ENCODE peak calls at places on chromosomes 11 and 22, in seven cellular contexts. M, L, D, T, A, V and N are unnamed samples. For H3K79me1, the result is how much of the 10 kb centered on the place peaks cover.

GRCh38 chr22:39313258-39314001 is 6.0 kb downstream of the RPL3 start:
- DNase-seq in D (no peak), M (no peak), V (no peak), L (no peak), T (no peak), A (no peak), N (no peak)

GRCh38 chr11:102284008-102284407 is 33.3 kb upstream of the BIRC3 start:
- DNase-seq in D (no peak), V (peak), T (no peak), M (no peak), L (no peak), A (no peak), N (no peak)

GRCh38 chr11:11537372-11537771 is 84.4 kb downstream of the GALNT18 start:
- DNase-seq in T (no peak), L (no peak), M (no peak), V (no peak), A (no peak), D (no peak), N (no peak)

GRCh38 chr11:108009497-108010360 is 1.0 kb downstream of the CUL5 start:
- DNase-seq in L (peak), A (no peak), D (no peak), T (peak), V (peak), M (no peak), N (no peak)

GRCh38 chr11:107427569-107428180 is 29.9 kb downstream of the CWF19L2 start:
- DNase-seq in A (no peak), D (no peak), T (no peak), L (no peak), V (no peak), M (no peak), N (no peak)

GRCh38 chr22:42743501-42743991 is 22.9 kb upstream of the A4GALT start:
- DNase-seq in V (no peak), D (no peak), A (no peak), M (no peak), L (no peak), T (peak), N (no peak)

GRCh38 chr11:206002-206384 is 1.2 kb downstream of the BET1L start:
- DNase-seq in V (no peak), A (no peak), L (no peak), M (no peak), D (no peak), T (no peak), N (no peak)

GRCh38 chr11:2289859-2290258 is 11.9 kb downstream of the C11orf21 start:
- DNase-seq in A (no peak), M (no peak), T (no peak), V (no peak), L (no peak), D (no peak), N (no peak)

GRCh38 chr11:120040136-120040840 is 97.6 kb downstream of the TRIM29 start:
- DNase-seq in A (peak), D (no peak), V (no peak), T (no peak), M (no peak), L (peak), N (no peak)

GRCh38 chr11:123357353-123357989 is 72.6 kb upstream of the GRAMD1B start:
- DNase-seq in V (no peak), T (no peak), A (no peak), L (no peak), M (no peak), D (no peak), N (no peak)

GRCh38 chr11:10117709-10118341 is 176.2 kb downstream of the SBF2 start:
- DNase-seq in V (peak), T (peak), M (no peak), D (no peak), L (no peak), A (no peak), N (peak)

GRCh38 chr22:44211256-44211945 is 30.7 kb downstream of the PARVG start:
- DNase-seq in L (no peak), A (peak), M (no peak), T (no peak), V (peak), D (no peak), N (no peak)

GRCh38 chr22:41288245-41288946 is 2.4 kb upstream of the RANGAP1 start:
- DNase-seq in V (peak), A (peak), T (peak), L (peak), D (no peak), M (no peak), N (peak)

GRCh38 chr11:34637303-34637702 is 16.4 kb downstream of the EHF start:
- DNase-seq in M (no peak), V (no peak), T (no peak), D (no peak), L (no peak), A (no peak), N (no peak)

GRCh38 chr11:134802116-134802515 is 390.1 kb upstream of the B3GAT1 start:
- DNase-seq in L (peak), T (no peak), M (no peak), V (peak), D (peak), A (no peak), N (no peak)

GRCh38 chr11:60905551-60906113 is 753 bp downstream of the PRPF19 start:
- DNase-seq in V (peak), A (no peak), T (peak), M (no peak), D (no peak), L (peak), N (peak)

GRCh38 chr22:40853961-40854360 is 2.5 kb downstream of the ST13 start:
- DNase-seq in M (no peak), A (no peak), D (no peak), T (peak), V (no peak), L (no peak), N (no peak)

GRCh38 chr11:114848027-114848426 is 169.7 kb downstream of the NXPE2 start:
- DNase-seq in L (peak), A (no peak), T (no peak), M (no peak), D (no peak), V (no peak), N (no peak)

GRCh38 chr11:65243773-65244172 is 18.0 kb upstream of the POLA2 start:
- DNase-seq in L (no peak), A (peak), V (no peak), M (no peak), T (no peak), D (no peak), N (no peak)

GRCh38 chr11:78323356-78323755 is 94.3 kb downstream of the GAB2 start:
- DNase-seq in L (no peak), T (no peak), D (no peak), A (no peak), V (no peak), M (no peak), N (no peak)

GRCh38 chr11:31817054-31817620 is 6.0 kb upstream of the PAX6 start:
- DNase-seq in D (peak), L (peak), T (no peak), M (no peak), V (peak), A (no peak), N (no peak)

GRCh38 chr11:11382858-11383532 is 29.9 kb upstream of the CSNK2A3 start:
- DNase-seq in M (no peak), A (no peak), T (peak), V (no peak), D (no peak), L (no peak), N (no peak)

GRCh38 chr11:12225046-12225739 is 114.8 kb downstream of the MICAL2 start:
- DNase-seq in M (no peak), D (no peak), A (no peak), T (no peak), V (no peak), L (no peak), N (no peak)

GRCh38 chr11:73288873-73289707 is 17.0 kb downstream of the P2RY6 start:
- DNase-seq in V (peak), T (peak), M (no peak), L (peak), D (peak), A (peak), N (peak)

GRCh38 chr11:10295056-10295901 is 1.3 kb upstream of the SBF2 start:
- DNase-seq in T (peak), A (no peak), M (no peak), V (no peak), L (no peak), D (no peak), N (no peak)

GRCh38 chr11:45224766-45225165 is 61.4 kb downstream of the SYT13 start:
- DNase-seq in L (no peak), D (no peak), A (no peak), M (no peak), T (no peak), V (no peak), N (no peak)

GRCh38 chr22:48096846-48097665 is 1334.6 kb downstream of the TBC1D22A start:
- DNase-seq in V (no peak), A (peak), T (no peak), L (no peak), D (no peak), M (no peak), N (no peak)

GRCh38 chr11:11513438-11513837 is 108.4 kb downstream of the GALNT18 start:
- DNase-seq in V (no peak), D (no peak), L (no peak), M (no peak), T (peak), A (no peak), N (no peak)

GRCh38 chr11:104005234-104005855 is 31.1 kb upstream of the DDI1 start:
- DNase-seq in D (no peak), M (no peak), L (no peak), T (peak), A (no peak), V (peak), N (peak)

GRCh38 chr11:34331329-34331728 is 26.5 kb downstream of the ABTB2 start:
- DNase-seq in A (no peak), T (no peak), L (no peak), M (no peak), V (no peak), D (no peak), N (peak)

GRCh38 chr11:119709638-119710346 is 19.2 kb downstream of the NECTIN1 start:
- DNase-seq in V (no peak), T (peak), A (peak), M (no peak), L (peak), D (peak), N (peak)

GRCh38 chr22:48890693-48891554 is 936.7 kb downstream of the BRD1 start:
- DNase-seq in L (no peak), V (no peak), D (no peak), T (no peak), A (no peak), M (no peak), N (no peak)

GRCh38 chr11:65134952-65135632 is 773 bp upstream of the SYVN1 start:
- DNase-seq in L (peak), T (peak), A (peak), M (peak), D (peak), V (peak), N (peak)

GRCh38 chr22:43310311-43310710 is 32.9 kb downstream of the SCUBE1 start:
- DNase-seq in V (peak), A (no peak), D (no peak), T (no peak), M (no peak), L (no peak), N (no peak)

GRCh38 chr11:34789196-34789834 is 126.9 kb downstream of the APIP start:
- DNase-seq in L (no peak), A (no peak), D (no peak), M (no peak), T (no peak), V (no peak), N (peak)

GRCh38 chr22:40720538-40721256 is 41.4 kb downstream of the MCHR1 start:
- DNase-seq in L (no peak), T (peak), D (no peak), V (no peak), A (no peak), M (no peak), N (peak)

GRCh38 chr22:46036558-46037408 is 59.8 kb upstream of the WNT7B start:
- DNase-seq in D (no peak), M (no peak), L (peak), V (no peak), T (peak), A (no peak), N (no peak)

GRCh38 chr11:72003776-72004171 is 5.1 kb downstream of the IL18BP start:
- DNase-seq in V (no peak), L (no peak), D (no peak), A (peak), M (no peak), T (no peak), N (no peak)
- H3K79me1 ChIP-seq in V (under half), L (under half), D (under half), A (under half), M (under half), T (under half), N (under half)

GRCh38 chr22:26159886-26160285 is 9.4 kb upstream of the SEZ6L start:
- DNase-seq in T (no peak), V (no peak), A (no peak), M (no peak), D (no peak), L (no peak), N (no peak)
- H3K79me1 ChIP-seq in T (under half), V (under half), A (under half), M (under half), D (under half), L (under half), N (under half)

GRCh38 chr22:33242078-33242477 is 183.9 kb upstream of the SYN3 start:
- DNase-seq in D (no peak), V (no peak), T (no peak), M (no peak), L (no peak), A (no peak), N (no peak)
- H3K79me1 ChIP-seq in D (under half), V (under half), T (under half), M (under half), L (under half), A (under half), N (under half)

DNA sequence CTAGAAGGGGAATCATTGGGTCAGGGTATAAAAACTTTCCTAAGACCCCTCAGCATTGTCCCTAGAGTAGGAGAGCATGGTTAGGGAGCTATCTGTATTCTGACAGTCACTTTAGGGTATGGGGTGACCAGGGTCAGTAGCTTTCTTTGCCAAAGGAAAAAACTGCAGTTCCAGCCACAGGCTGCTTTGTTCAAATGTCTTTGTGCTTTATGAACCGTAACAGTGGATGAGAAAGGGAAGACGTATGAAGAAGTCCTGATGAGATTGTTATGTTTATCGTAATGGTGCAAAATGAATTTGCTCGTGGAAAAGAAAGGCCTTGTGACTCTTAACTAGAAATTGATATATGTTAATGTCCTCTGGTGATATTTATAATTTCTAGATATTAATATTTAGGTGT is 30.0 kb downstream of the CYB5R2 start:
- DNase-seq in M (no peak), L (no peak), T (no peak), D (no peak), A (no peak), V (no peak), N (no peak)
- H3K79me1 ChIP-seq in M (under half), L (under half), T (under half), D (under half), A (under half), V (under half), N (under half)

DNA sequence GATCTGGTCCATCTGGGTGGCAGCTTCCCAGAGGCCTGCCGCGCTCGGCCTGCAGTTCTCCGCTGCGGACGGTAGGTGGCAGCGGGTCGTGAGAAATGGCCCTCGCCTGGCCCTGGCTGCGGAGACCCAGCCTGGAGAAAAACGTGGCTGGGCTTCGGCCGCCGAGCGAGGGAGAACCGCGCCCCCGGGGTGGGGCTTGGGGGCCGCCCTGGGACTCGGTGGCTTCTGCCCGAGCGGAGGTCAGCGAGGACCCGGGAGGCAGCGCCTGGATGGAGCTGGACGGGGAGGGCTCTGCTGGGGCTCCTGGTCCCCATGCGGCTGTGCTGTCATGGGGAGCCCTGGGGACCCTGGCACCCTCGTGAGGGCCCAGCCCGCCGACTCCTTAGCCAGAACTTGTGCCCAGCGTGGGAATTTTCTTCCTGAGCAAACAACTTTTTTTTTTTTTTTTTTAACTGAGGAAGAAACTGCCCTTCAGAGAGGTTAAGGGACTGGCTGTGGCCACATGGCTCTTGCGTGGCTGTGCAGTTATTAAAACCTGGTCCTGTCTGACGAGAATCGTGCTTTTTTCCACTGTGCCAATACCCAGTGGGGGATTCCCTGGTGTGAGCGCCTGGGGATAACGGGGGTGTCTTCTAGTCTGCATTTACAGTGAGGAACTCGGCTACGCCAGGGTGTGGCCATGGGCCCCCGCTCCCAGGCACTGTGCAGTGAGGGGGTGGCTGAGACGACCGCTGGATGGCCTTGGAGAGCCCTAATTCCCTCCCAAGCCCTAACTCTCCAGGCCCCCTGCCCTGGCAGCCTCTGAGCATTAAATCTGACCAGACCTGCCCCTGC is 535.6 kb downstream of the INSC start:
- DNase-seq in L (peak), T (peak), V (peak), A (peak), M (peak), D (peak), N (peak)
- H3K79me1 ChIP-seq in L (under half), T (under half), V (under half), A (under half), M (under half), D (under half), N (under half)

GRCh38 chr11:117993988-117994741 is 8.0 kb downstream of the IL10RA start:
- DNase-seq in V (no peak), T (no peak), A (no peak), M (no peak), D (no peak), L (no peak), N (no peak)
- H3K79me1 ChIP-seq in V (under half), T (under half), A (under half), M (under half), D (under half), L (under half), N (under half)

DNA sequence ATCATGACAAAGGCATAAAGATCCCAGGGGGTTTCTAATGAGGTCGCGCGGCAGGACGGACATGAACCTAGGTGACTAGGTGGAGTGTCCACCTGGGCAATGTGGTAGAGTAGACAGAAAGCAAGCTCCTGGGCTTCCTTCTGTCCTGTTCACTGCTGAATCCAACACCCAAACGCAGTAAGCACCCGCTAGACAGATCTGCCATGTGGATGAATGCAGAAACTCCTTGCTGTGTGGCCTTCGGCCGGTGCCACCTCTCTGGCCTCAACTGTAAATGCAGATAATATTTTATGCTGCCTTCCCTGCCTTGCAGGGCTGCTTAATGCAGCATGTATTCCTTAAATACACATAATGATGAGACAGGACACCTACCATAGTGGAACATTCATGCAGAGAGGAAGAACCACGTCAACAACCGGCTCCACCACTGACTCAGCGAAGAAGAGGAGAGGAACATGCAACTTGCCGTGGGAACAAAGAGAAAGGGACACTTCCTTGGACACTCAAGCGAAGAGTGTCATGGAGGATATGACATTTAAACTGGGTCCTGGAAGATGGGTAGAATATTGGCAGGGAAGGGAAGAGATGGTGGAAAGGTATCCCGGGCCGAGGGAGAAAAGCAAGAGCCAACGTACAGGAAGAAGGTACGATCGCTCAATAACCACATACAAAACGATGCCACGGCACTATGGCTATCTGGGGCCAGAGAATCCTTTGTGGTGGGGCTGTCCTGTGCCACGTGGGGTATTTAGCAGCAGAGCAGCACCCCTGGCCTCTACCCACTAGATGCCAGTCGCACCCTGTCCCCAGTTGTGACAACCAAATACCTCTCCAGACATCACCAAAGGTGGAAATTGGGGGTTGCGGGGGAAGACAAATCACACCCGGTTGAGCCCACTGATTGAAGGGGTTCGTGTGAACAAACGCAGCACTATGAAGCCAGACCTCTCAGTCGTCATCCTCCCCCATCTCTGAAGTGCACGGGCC is 30.8 kb downstream of the MYH9 start:
- DNase-seq in D (no peak), V (peak), M (no peak), T (peak), A (no peak), L (no peak), N (peak)
- H3K79me1 ChIP-seq in D (under half), V (under half), M (under half), T (under half), A (under half), L (under half), N (under half)